ENCODE peak calls at places on chromosomes 4 and X, in eight cellular contexts. A is activated CD4-positive, alpha-beta T cell treated with anti-CD3 and anti-CD28 coated beads, Interleukin-2, amount 50 U/mL, for 1 hour; I is hippocampal formation; C is substantia nigra; Q is right cardiac atrium; B is psoas muscle; G is effector CD8-positive, alpha-beta T cell; Z is globus pallidus. L is an unnamed sample.

GRCh38 chr4:65508169-65508568 is 162.1 kb downstream of the EPHA5 start:
- DNase-seq in Z (no peak), A (no peak), B (no peak), G (no peak), C (no peak), Q (no peak), I (no peak), L (peak; percentile 91)

GRCh38 chrX:136185409-136186022 is 38.2 kb downstream of the FHL1 start:
- DNase-seq in I (no peak), B (no peak), Q (no peak), A (no peak), Z (no peak), C (no peak), G (no peak), L (peak; percentile 52)

GRCh38 chrX:70422886-70423336 is at the start of gene GDPD2:
- DNase-seq in Q (no peak), A (no peak), I (peak; percentile 24), C (no peak), G (no peak), Z (peak; percentile 35), B (no peak), L (no peak)

GRCh38 chrX:31580726-31581125 is 508.9 kb upstream of the FTHL17 start:
- DNase-seq in G (no peak), Q (no peak), I (no peak), C (no peak), A (no peak), Z (no peak), B (no peak), L (peak; percentile 59)

GRCh38 chrX:129825746-129826505 is 17.8 kb downstream of the ZDHHC9 start:
- DNase-seq in Z (no peak), G (no peak), I (no peak), Q (no peak), B (no peak), A (no peak), C (no peak), L (no peak)

GRCh38 chrX:18582910-18583493 is 88.9 kb downstream of the RS1 start:
- DNase-seq in A (no peak), C (no peak), Q (no peak), Z (no peak), G (no peak), I (no peak), B (no peak), L (no peak)

GRCh38 chr4:78543424-78544238 is 7.9 kb upstream of the ANXA3 start:
- DNase-seq in C (no peak), B (no peak), Q (no peak), A (no peak), G (no peak), I (no peak), Z (no peak), L (no peak)

GRCh38 chr4:147822128-147822527 is 90.2 kb downstream of the ARHGAP10 start:
- DNase-seq in B (peak; percentile 91), Q (peak; percentile 84), A (no peak), G (no peak), I (no peak), Z (no peak), C (no peak), L (no peak)

GRCh38 chrX:25737540-25737939 is 400.6 kb upstream of the MAGEB18 start:
- DNase-seq in Q (no peak), G (no peak), B (no peak), C (no peak), I (no peak), Z (no peak), A (no peak), L (no peak)

L was measured in foreskin melanocyte.